ENCODE peak calls at places on chromosomes 12 and 14, in five cellular contexts. M is HepG2, K is K562, D is SK-N-SH, A is IMR-90. N is an unnamed sample.

GRCh38 chr12:2580821-2581220 is 213.9 kb upstream of the FKBP4 start:
- DNase-seq in M (no peak), K (no peak), D (no peak), A (peak), N (no peak)

GRCh38 chr14:21070083-21070609 is at the start of gene ARHGEF40:
- DNase-seq in M (no peak), K (peak), D (peak), A (peak), N (no peak)

GRCh38 chr12:56785141-56785865 is 22.2 kb downstream of the HSD17B6 start:
- DNase-seq in M (no peak), K (no peak), D (no peak), A (no peak), N (no peak)

GRCh38 chr12:113151655-113152054 is 2.1 kb downstream of the CFAP73 start:
- DNase-seq in M (no peak), K (no peak), D (no peak), A (no peak), N (no peak)

GRCh38 chr14:102504302-102504950 is 5.2 kb downstream of the ANKRD9 start:
- DNase-seq in M (no peak), K (peak), D (no peak), A (no peak), N (no peak)

GRCh38 chr12:114799574-114800487 is 115.9 kb upstream of the TBX3 start:
- DNase-seq in M (peak), K (no peak), D (no peak), A (peak), N (peak)

GRCh38 chr12:459430-460258 is at the start of gene B4GALNT3:
- DNase-seq in M (no peak), K (peak), D (peak), A (no peak), N (peak)

GRCh38 chr14:90547968-90548367 is 151.1 kb downstream of the CALM1 start:
- DNase-seq in M (no peak), K (no peak), D (no peak), A (no peak), N (no peak)

GRCh38 chr12:79373896-79374499 is 316.8 kb downstream of the PAWR start:
- DNase-seq in M (peak), K (peak), D (peak), A (peak), N (peak)

GRCh38 chr14:23675906-23676305 is 39.7 kb downstream of the DHRS2 start:
- DNase-seq in M (no peak), K (no peak), D (no peak), A (no peak), N (no peak)

GRCh38 chr14:73740921-73741326 is 26.7 kb upstream of the PNMA1 start:
- DNase-seq in M (peak), K (peak), D (peak), A (no peak), N (peak)

DNA sequence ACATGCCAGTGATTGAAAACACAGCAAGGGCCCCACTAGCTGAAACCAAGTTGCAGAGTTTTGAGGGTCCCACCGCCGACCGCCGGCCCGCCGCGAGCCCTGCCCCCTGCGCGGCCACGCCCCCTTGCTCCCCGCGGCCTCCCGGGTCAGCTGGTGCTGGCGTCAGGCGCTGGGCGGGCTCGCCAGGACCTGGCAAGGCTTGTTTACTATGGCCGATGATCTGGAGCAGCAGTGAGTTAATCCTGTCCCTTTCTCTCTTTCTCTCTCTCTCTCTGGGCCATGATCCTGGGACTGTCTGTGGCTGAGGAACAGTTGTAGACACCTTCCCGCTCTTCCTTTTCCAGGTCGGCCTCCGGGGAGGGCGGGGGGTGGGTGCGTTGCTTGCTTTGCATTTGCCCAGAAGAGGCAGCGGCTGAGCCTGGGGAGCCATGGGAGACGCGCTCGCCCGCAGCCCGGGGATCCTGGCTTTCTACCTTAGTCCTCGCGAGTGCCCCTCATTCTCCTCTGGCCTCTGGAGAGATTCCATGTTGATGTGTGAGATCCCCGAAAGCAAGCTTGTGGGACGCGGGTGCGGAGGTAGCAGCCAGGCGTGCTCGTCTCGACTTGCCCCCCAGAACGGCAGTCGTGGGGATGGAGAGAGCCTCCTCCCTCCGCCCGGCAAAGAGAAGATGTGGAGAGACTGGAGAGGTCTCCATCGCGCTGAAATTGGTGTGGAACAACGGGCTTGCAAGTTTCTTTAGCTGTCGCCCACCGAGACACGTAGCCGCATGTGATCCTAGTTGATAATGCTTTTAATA is at the start of gene ABHD4:
- DNase-seq in M (peak), K (peak), D (peak), A (peak), N (peak)
- TF ChIP-seq SMC3 in M (no peak), K (no peak), D (no peak), A (no peak), N (no peak)

DNA sequence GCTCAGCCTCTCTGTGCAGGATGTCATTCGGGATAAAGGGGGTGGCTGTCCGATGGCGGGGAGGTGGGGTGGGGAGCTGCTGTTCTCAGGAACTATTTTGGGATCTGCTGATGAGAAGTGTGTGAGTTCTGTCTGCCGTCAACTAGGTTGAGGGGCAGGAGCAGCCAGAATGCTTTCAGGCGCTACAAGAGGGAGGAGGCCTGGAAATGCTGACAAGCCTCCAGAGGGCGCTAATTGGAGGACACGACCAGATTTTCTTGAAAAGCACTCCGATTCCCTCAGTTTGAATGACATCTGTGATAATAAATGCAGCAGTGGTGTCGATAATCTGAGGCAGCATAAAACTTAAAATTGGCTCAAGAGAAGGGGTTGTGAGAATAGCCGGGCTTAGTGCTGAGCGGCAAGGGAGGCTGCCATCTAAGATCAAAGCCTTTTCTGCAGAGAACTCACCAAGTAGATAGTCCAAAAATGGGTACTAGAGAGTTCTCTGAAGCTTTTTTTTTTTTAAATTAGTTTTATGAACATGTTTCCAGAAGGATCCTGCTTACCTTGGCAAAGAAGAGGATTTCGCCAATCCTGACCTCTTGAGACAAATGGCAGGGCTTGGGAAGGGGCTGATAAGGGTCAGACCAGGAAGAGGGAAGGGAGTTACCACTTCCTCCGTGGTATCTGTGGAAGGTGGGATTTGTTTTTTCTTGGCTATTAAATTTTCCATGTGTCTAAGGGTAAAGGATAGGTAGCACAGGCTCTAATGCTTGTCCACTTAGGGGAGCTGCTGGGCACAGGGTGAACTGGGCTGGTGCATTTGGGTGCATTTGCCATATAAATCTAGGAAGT is 94.4 kb downstream of the CRACR2A start:
- DNase-seq in M (peak), K (peak), D (no peak), A (peak), N (no peak)
- TF ChIP-seq SMC3 in M (peak), K (no peak), D (no peak), A (peak), N (no peak)

DNA sequence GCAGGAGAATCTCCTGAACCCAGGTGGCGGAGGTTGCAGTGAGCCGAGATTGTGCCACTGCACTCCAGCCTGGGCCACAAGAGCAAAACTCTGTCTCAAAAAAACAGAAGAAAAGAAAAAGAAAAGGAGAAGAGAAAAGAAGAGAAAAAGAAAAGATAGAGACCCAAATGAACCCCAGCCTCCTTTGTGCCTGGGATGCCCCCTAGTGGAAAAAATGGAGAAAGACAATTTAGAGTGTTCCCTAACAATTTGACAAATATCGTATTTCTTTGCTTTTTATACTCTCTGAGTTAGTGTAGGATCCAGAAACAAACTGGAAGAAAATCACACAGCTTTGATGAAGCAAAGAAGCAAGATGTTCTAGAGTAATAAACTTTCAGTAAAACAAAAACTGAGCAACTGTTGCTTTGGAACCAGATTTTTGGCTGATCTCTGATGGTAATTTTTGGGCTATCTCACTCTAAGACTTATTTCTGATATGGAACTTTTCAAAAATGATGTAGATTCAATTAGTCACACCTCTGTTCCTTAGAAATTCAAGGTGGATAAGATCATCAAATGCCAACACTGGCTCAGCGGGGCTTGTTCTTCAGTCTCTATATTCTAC is 18.6 kb upstream of the PRKAB1 start:
- DNase-seq in M (no peak), K (peak), D (peak), A (no peak), N (no peak)
- TF ChIP-seq SMC3 in M (peak), K (peak), D (peak), A (no peak), N (no peak)

GRCh38 chr12:47276253-47277070 is 196.7 kb upstream of the AMIGO2 start:
- DNase-seq in M (peak), K (no peak), D (no peak), A (peak), N (no peak)
- TF ChIP-seq SMC3 in M (no peak), K (no peak), D (no peak), A (no peak), N (no peak)

GRCh38 chr12:117060236-117060926 is 38.8 kb downstream of the TESC start:
- DNase-seq in M (no peak), K (peak), D (no peak), A (no peak), N (no peak)
- TF ChIP-seq SMC3 in M (no peak), K (no peak), D (no peak), A (no peak), N (no peak)

DNA sequence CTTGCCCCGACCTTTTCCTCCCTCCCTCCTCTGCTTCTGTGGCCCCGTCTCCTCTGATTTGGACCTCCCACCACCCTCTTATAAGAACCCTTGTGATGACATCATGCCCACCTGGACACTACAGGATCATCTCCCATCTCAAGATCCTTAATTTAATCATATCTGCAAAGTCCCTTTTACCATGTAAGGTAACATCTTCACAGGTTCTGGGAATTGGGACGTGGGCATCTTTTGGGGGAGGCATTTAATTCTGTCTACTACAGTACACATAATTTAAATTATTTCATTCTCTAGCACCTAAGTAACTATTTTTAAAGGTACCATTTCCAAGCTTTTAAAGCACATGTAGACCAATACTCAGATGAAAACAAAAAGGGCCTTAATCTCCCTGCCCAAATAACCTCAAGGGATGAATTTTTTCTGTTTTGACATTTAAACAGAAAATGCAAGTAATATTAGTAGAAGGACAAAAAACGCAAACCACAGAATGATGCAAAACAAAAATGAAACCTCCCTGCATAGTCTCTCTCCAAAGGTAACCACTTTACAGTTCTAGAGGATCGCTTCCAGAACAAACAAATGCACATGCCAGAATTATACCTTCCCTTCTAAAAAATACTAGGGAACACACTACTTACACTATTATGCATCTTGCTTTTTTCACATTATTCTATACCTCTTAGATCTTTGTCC is 222.1 kb downstream of the AACS start:
- DNase-seq in M (no peak), K (no peak), D (no peak), A (no peak), N (no peak)
- TF ChIP-seq SMC3 in M (no peak), K (no peak), D (no peak), A (no peak), N (no peak)

GRCh38 chr12:76272292-76272691 is 75.9 kb downstream of the BBS10 start:
- DNase-seq in M (peak), K (no peak), D (no peak), A (no peak), N (no peak)

GRCh38 chr12:76276499-76277151 is 71.6 kb downstream of the BBS10 start:
- DNase-seq in M (no peak), K (no peak), D (no peak), A (no peak), N (no peak)

GRCh38 chr12:76275511-76276093 is 72.6 kb downstream of the BBS10 start:
- DNase-seq in M (no peak), K (no peak), D (no peak), A (no peak), N (no peak)

GRCh38 chr12:76277480-76277879 is 70.7 kb downstream of the BBS10 start:
- DNase-seq in M (no peak), K (no peak), D (no peak), A (peak), N (no peak)

DNA sequence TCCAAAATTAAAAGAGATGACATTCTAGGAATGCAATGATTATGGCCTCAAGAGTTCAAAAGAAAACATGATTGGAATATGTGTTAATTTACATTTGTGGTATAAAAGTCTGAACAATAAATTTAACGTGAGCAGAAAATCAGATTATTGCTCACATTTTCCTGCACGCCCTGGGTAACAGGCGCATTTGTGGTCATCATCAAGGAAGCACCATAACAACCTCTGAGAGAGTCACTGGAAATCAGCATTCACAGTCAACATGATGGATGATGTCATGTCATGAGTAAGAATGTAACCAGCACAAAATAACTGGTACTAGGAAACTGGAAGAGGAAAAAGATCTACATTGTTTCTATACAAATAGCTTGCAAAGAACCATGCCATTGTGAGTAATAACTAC is 73.5 kb downstream of the BBS10 start:
- DNase-seq in M (no peak), K (no peak), D (no peak), A (peak), N (no peak)
- TF ChIP-seq SMC3 in M (no peak), K (no peak), D (no peak), A (no peak), N (no peak)

GRCh38 chr14:51517116-51517515 is 134.6 kb upstream of the FRMD6 start:
- DNase-seq in M (no peak), K (no peak), D (no peak), A (no peak), N (no peak)

GRCh38 chr14:51512321-51512720 is 139.4 kb upstream of the FRMD6 start:
- DNase-seq in M (no peak), K (no peak), D (no peak), A (no peak), N (no peak)

GRCh38 chr14:51513281-51513680 is 138.4 kb upstream of the FRMD6 start:
- DNase-seq in M (no peak), K (no peak), D (no peak), A (no peak), N (no peak)

GRCh38 chr14:51511265-51511664 is 140.4 kb upstream of the FRMD6 start:
- DNase-seq in M (no peak), K (no peak), D (no peak), A (peak), N (no peak)

GRCh38 chr14:51513933-51514332 is 137.8 kb upstream of the FRMD6 start:
- DNase-seq in M (no peak), K (no peak), D (no peak), A (no peak), N (no peak)
- TF ChIP-seq SMC3 in M (no peak), K (no peak), D (no peak), A (no peak), N (no peak)

N was measured in A549.